ENCODE peak calls at places on chromosome 2, in eight cellular contexts. E is prostate gland, R is GM23248, F is tibial nerve, W is testis, P is fibroblast of lung, I is cardiac muscle cell, Q is heart left ventricle. B is an unnamed sample.

GRCh38 chr2:1967242-1968210 is 223.2 kb upstream of the PXDN start:
- DNase-seq in E (no peak), R (no peak), F (no peak), W (peak; percentile 50), P (no peak), I (no peak), Q (no peak), B (peak; percentile 31)

GRCh38 chr2:168607992-168608391 is 151.9 kb downstream of the CERS6 start:
- DNase-seq in E (no peak), R (peak; percentile 31), F (no peak), W (no peak), P (peak; percentile 62), I (peak; percentile 81), Q (no peak), B (no peak)

GRCh38 chr2:145812163-145812554 is 1292.2 kb upstream of the ZEB2 start:
- DNase-seq in E (no peak), R (no peak), F (no peak), W (no peak), P (peak; percentile 54), I (no peak), Q (no peak), B (no peak)

GRCh38 chr2:102735431-102736130 is 26.2 kb upstream of the TMEM182 start:
- DNase-seq in E (no peak), R (no peak), F (no peak), W (no peak), P (peak; percentile 25), I (peak; percentile 30), Q (no peak), B (no peak)

GRCh38 chr2:241801611-241802420 is 7.2 kb upstream of the NEU4 start:
- DNase-seq in E (no peak), R (no peak), F (no peak), W (no peak), P (no peak), I (no peak), Q (no peak), B (peak; percentile 74)

GRCh38 chr2:74560591-74560990 is 6.1 kb downstream of the DOK1 start:
- DNase-seq in E (no peak), R (peak; percentile 15), F (no peak), W (peak; percentile 38), P (no peak), I (no peak), Q (no peak), B (no peak)

GRCh38 chr2:28142403-28142802 is 250.3 kb upstream of the FOSL2 start:
- DNase-seq in E (no peak), R (peak; percentile 48), F (no peak), W (no peak), P (peak; percentile 36), I (peak; percentile 66), Q (no peak), B (no peak)

GRCh38 chr2:83565231-83566025 is 893.7 kb downstream of the SUCLG1 start:
- DNase-seq in E (no peak), R (no peak), F (no peak), W (no peak), P (no peak), I (no peak), Q (no peak), B (no peak)

GRCh38 chr2:85893428-85894258 is 4.9 kb upstream of the ST3GAL5 start:
- DNase-seq in E (no peak), R (peak; percentile 76), F (no peak), W (no peak), P (peak; percentile 91), I (peak; percentile 70), Q (no peak), B (no peak)

GRCh38 chr2:144438722-144439508 is 81.0 kb downstream of the ZEB2 start:
- DNase-seq in E (no peak), R (no peak), F (no peak), W (no peak), P (no peak), I (no peak), Q (no peak), B (peak; percentile 5)

GRCh38 chr2:20012282-20013060 is at the start of gene MATN3:
- DNase-seq in E (no peak), R (peak; percentile 65), F (no peak), W (peak; percentile 31), P (peak; percentile 61), I (peak; percentile 68), Q (peak; percentile 27), B (no peak)

DNA sequence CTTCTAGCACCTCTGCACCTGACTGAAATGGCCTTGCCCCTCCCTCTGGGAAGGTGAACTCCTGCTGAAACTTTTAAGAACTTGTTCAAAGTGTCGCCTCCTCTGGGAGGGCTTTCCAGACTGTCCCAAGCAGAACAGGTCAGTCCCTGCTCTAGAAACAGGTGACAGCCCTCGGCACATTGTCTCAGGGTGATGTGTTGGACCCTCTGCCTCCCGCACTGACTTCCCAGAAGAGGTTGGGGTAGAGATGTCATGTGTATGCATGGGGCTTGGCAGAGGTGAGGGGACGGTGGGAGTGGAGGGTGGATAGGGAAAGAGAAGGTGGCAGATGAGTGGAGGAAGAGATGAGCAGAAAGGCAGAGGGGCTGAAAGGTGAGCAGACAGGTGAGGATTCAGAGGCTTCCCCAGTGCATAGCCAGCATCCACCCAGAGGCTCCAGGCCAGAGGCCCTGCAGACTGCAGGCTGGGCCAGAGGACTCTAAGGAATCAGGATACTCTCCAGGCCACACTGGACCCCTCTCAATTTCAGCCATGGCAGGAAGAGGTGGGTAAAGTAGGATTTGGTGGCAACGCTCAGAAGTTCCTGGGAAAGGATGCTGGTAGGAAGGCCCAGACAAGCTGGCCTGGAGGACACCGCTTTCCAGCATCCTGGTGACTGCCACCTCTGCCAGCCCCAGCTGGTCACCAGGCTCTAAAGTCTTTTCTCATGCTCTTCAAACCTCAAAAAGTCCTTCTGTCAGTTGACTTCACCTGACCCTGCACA is 24.8 kb upstream of the TNS1 start:
- DNase-seq in E (no peak), R (no peak), F (no peak), W (peak; percentile 3), P (no peak), I (no peak), Q (no peak), B (no peak)
- H3K4me1 ChIP-seq in E (peaks cover 6% of the 10 kb centered on the region), R (no peaks in the 10 kb centered on the region), F (peaks cover 17% of the 10 kb centered on the region), W (peaks cover 5% of the 10 kb centered on the region), P (no peaks in the 10 kb centered on the region), I (no peaks in the 10 kb centered on the region), Q (peaks cover 43% of the 10 kb centered on the region), B (peaks cover 15% of the 10 kb centered on the region)

DNA sequence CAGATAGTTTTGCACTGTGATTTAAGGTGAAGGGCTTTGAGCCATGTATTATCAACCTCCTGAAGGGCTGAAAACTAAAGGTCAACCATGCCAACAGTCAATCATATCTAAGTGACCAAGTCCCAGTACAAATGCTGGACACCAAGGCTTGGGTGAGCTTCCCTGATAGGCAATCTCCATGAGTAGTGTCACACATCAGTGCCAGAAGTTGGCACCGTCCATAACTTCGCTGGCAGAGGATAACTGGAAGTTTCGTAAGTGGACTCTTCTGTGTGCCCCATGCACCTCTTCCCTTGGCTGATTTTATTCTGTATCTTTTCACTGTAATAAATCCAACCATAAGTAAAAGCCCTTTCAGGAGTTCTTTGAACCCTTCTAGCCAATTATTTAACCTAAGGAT is 13.2 kb downstream of the REV1 start:
- DNase-seq in E (no peak), R (no peak), F (no peak), W (no peak), P (no peak), I (no peak), Q (no peak), B (no peak)
- H3K4me1 ChIP-seq in E (peaks cover 13% of the 10 kb centered on the region), R (peaks cover 9% of the 10 kb centered on the region), F (peaks cover 74% of the 10 kb centered on the region), W (peaks cover 61% of the 10 kb centered on the region), P (peaks cover 5% of the 10 kb centered on the region), I (peaks cover 8% of the 10 kb centered on the region), Q (peaks cover 77% of the 10 kb centered on the region), B (no peaks in the 10 kb centered on the region)

DNA sequence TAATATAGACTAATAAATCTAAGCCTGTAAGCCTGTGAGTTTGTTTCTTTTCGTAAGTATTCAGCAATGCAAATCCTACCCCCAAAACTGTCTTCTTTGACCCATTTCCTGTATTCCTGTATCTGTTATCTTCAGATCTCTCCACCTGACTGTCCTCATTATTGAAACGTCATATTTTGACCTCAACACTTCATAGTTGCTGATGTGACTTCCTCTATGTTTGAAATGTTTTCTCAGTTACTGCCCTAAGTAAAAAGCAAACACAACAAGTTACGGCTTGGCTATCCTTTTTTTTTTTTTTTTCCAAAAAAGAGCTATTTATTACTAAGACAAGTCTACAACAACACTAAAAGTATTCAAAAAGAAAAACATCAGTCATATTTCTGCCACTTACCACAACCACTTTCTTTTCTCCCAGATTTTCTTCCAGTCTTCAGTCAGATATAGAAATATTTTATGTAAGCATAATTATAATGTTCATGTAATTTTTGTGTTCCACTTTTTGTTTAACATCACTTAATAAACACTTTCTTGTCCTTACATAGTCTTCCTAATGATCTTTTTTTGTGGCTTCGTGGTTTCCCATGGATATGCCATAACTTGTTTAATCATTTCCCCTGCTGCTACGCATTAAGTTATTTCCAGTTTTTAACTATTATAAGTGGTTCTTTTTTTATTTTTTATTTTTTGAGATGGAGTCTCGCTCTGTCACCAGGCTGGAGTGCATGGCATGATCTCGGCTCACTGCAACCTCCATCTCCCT is 44.9 kb upstream of the EML4 start:
- DNase-seq in E (no peak), R (no peak), F (no peak), W (no peak), P (peak; percentile 39), I (no peak), Q (no peak), B (no peak)
- H3K4me1 ChIP-seq in E (peaks cover 2% of the 10 kb centered on the region), R (peaks cover 22% of the 10 kb centered on the region), F (peaks cover 23% of the 10 kb centered on the region), W (no peaks in the 10 kb centered on the region), P (peaks cover 17% of the 10 kb centered on the region), I (peaks cover 6% of the 10 kb centered on the region), Q (peaks cover 13% of the 10 kb centered on the region), B (peaks cover 47% of the 10 kb centered on the region)

GRCh38 chr2:128377071-128377910 is 58.6 kb upstream of the HS6ST1 start:
- DNase-seq in E (no peak), R (no peak), F (no peak), W (peak; percentile 25), P (no peak), I (no peak), Q (peak; percentile 11), B (peak; percentile 1)

GRCh38 chr2:128379021-128380005 is 60.6 kb upstream of the HS6ST1 start:
- DNase-seq in E (peak; percentile 82), R (peak; percentile 68), F (peak; percentile 68), W (peak; percentile 94), P (peak; percentile 61), I (peak; percentile 100), Q (peak; percentile 45), B (peak; percentile 10)

GRCh38 chr2:128378231-128379020 is 59.8 kb upstream of the HS6ST1 start:
- DNase-seq in E (no peak), R (no peak), F (no peak), W (no peak), P (no peak), I (no peak), Q (no peak), B (peak; percentile 6)

GRCh38 chr2:128381001-128381938 is 62.6 kb upstream of the HS6ST1 start:
- DNase-seq in E (no peak), R (peak; percentile 12), F (no peak), W (peak; percentile 34), P (no peak), I (peak; percentile 25), Q (no peak), B (no peak)

DNA sequence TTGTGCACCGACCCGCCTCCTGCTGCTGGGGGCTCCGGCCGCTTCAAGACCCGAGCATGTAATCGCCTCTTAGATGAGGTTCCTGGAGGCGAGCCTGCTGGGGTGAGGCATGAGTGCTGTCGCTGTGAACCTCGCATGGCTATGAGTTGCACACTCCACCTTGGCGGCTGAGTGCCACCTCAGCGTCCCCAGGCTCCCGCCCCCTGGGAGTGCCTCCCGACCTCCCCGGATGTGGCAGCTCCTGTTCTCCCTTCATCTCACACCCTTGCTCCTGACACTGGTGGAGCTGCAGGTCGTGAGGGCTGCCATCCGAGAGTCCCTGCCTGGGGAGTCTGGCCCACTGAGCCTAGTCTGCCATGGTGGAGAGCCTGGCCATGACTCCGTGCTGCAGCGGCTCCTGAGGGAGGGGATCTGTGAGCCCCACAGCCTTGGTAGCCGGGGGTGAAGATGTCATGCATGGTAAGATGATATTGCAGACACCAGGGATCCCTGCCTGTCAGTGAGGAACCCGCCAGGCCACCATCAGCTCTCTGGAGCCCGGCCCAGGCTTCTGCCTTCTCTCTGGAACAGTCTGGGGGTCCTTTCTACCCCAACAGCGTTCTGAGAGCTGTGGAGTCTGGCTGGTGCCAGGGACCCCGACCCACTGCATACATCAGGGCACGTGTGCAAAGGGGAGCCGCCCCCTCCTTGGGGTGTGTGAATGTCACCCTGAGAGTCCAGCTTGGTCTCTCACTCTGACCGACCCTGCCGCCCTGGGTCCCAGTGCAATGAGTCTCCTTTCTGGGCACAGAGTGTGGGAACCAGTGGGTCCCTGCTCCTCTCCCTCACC is 61.6 kb upstream of the HS6ST1 start:
- DNase-seq in E (no peak), R (no peak), F (no peak), W (peak; percentile 14), P (no peak), I (no peak), Q (no peak), B (no peak)
- H3K4me1 ChIP-seq in E (peaks cover 18% of the 10 kb centered on the region), R (peaks cover 18% of the 10 kb centered on the region), F (peaks cover 41% of the 10 kb centered on the region), W (peaks cover 52% of the 10 kb centered on the region), P (peaks cover 8% of the 10 kb centered on the region), I (peaks cover 13% of the 10 kb centered on the region), Q (peaks cover 32% of the 10 kb centered on the region), B (no peaks in the 10 kb centered on the region)